ENCODE peak calls at places on chromosome 1, in ten cellular contexts. One of them, this sample, is unnamed.

GRCh38 chr1:95286479-95286878 is 52.5 kb downstream of the RWDD3 start:
- DNase-seq in HCT116: no peak
- DNase-seq in neural progenitor cell: peak
- DNase-seq in NCI-H69: peak
- DNase-seq in GM03348: no peak
- DNase-seq in T-cell: no peak
- DNase-seq in OCI-M1: no peak
- DNase-seq in stimulated activated CD8-positive, alpha-beta memory T cell treated with anti-CD3 and anti-CD28 coated beads, Interleukin-4, amount 100 ng/mL, for 24 hours: no peak
- DNase-seq in H7: peak
- DNase-seq in iris pigment epithelial cell: no peak
- DNase-seq in this sample: peak

GRCh38 chr1:24348196-24348595 is 29.0 kb downstream of the GRHL3 start:
- DNase-seq in HCT116: no peak
- DNase-seq in neural progenitor cell: no peak
- DNase-seq in NCI-H69: no peak
- DNase-seq in GM03348: no peak
- DNase-seq in T-cell: no peak
- DNase-seq in OCI-M1: no peak
- DNase-seq in stimulated activated CD8-positive, alpha-beta memory T cell treated with anti-CD3 and anti-CD28 coated beads, Interleukin-4, amount 100 ng/mL, for 24 hours: no peak
- DNase-seq in H7: no peak
- DNase-seq in iris pigment epithelial cell: no peak
- DNase-seq in this sample: no peak

GRCh38 chr1:42888013-42888633 is 41.7 kb downstream of the ZNF691 start:
- DNase-seq in HCT116: no peak
- DNase-seq in neural progenitor cell: no peak
- DNase-seq in NCI-H69: no peak
- DNase-seq in GM03348: no peak
- DNase-seq in T-cell: no peak
- DNase-seq in OCI-M1: no peak
- DNase-seq in stimulated activated CD8-positive, alpha-beta memory T cell treated with anti-CD3 and anti-CD28 coated beads, Interleukin-4, amount 100 ng/mL, for 24 hours: no peak
- DNase-seq in H7: peak
- DNase-seq in iris pigment epithelial cell: no peak
- DNase-seq in this sample: no peak

GRCh38 chr1:56359036-56359435 is 220.3 kb downstream of the PLPP3 start:
- DNase-seq in HCT116: no peak
- DNase-seq in neural progenitor cell: no peak
- DNase-seq in NCI-H69: no peak
- DNase-seq in GM03348: no peak
- DNase-seq in T-cell: no peak
- DNase-seq in OCI-M1: no peak
- DNase-seq in stimulated activated CD8-positive, alpha-beta memory T cell treated with anti-CD3 and anti-CD28 coated beads, Interleukin-4, amount 100 ng/mL, for 24 hours: no peak
- DNase-seq in H7: no peak
- DNase-seq in iris pigment epithelial cell: no peak
- DNase-seq in this sample: no peak

GRCh38 chr1:214899908-214900470 is 182.5 kb upstream of the KCNK2 start:
- DNase-seq in HCT116: no peak
- DNase-seq in neural progenitor cell: peak
- DNase-seq in NCI-H69: no peak
- DNase-seq in GM03348: peak
- DNase-seq in T-cell: no peak
- DNase-seq in OCI-M1: no peak
- DNase-seq in stimulated activated CD8-positive, alpha-beta memory T cell treated with anti-CD3 and anti-CD28 coated beads, Interleukin-4, amount 100 ng/mL, for 24 hours: no peak
- DNase-seq in H7: no peak
- DNase-seq in iris pigment epithelial cell: peak
- DNase-seq in this sample: no peak

GRCh38 chr1:59083946-59084865 is 212.7 kb upstream of the FGGY start:
- DNase-seq in HCT116: no peak
- DNase-seq in neural progenitor cell: peak
- DNase-seq in NCI-H69: peak
- DNase-seq in GM03348: no peak
- DNase-seq in T-cell: no peak
- DNase-seq in OCI-M1: peak
- DNase-seq in stimulated activated CD8-positive, alpha-beta memory T cell treated with anti-CD3 and anti-CD28 coated beads, Interleukin-4, amount 100 ng/mL, for 24 hours: no peak
- DNase-seq in H7: no peak
- DNase-seq in iris pigment epithelial cell: no peak
- DNase-seq in this sample: peak

GRCh38 chr1:41286992-41287391 is 44.9 kb upstream of the SCMH1 start:
- DNase-seq in HCT116: no peak
- DNase-seq in neural progenitor cell: no peak
- DNase-seq in NCI-H69: peak
- DNase-seq in GM03348: no peak
- DNase-seq in T-cell: no peak
- DNase-seq in OCI-M1: no peak
- DNase-seq in stimulated activated CD8-positive, alpha-beta memory T cell treated with anti-CD3 and anti-CD28 coated beads, Interleukin-4, amount 100 ng/mL, for 24 hours: no peak
- DNase-seq in H7: no peak
- DNase-seq in iris pigment epithelial cell: peak
- DNase-seq in this sample: no peak

GRCh38 chr1:2188336-2188735 is 6.2 kb downstream of the FAAP20 start:
- DNase-seq in HCT116: no peak
- DNase-seq in neural progenitor cell: no peak
- DNase-seq in NCI-H69: no peak
- DNase-seq in GM03348: no peak
- DNase-seq in T-cell: no peak
- DNase-seq in OCI-M1: no peak
- DNase-seq in stimulated activated CD8-positive, alpha-beta memory T cell treated with anti-CD3 and anti-CD28 coated beads, Interleukin-4, amount 100 ng/mL, for 24 hours: no peak
- DNase-seq in H7: no peak
- DNase-seq in iris pigment epithelial cell: no peak
- DNase-seq in this sample: no peak

This sample was measured in dermis microvascular lymphatic vessel endothelial cell.